ENCODE peak calls at places on chromosomes 16 and 17, in four cellular contexts. J, H, O and K are unnamed samples.

GRCh38 chr16:3986235-3986544 is 105.7 kb upstream of the CREBBP start:
- DNase-seq in H (no peak), O (no peak), J (no peak), K (no peak)

GRCh38 chr16:18832613-18833012 is 31.3 kb upstream of the ARL6IP1 start:
- DNase-seq in H (no peak), J (no peak), O (no peak), K (no peak)

GRCh38 chr16:75695708-75696107 is 5.6 kb downstream of the DUXB start:
- DNase-seq in O (no peak), H (no peak), J (no peak), K (no peak)

GRCh38 chr17:64196626-64197025 is 66.4 kb downstream of the TEX2 start:
- DNase-seq in J (no peak), O (no peak), H (no peak), K (no peak)

GRCh38 chr17:49995055-49995738 is at the start of gene DLX3:
- DNase-seq in O (peak; percentile 42), J (no peak), H (peak; percentile 50), K (peak; percentile 30)

GRCh38 chr17:15947331-15947730 is 2.4 kb downstream of the ADORA2B start:
- DNase-seq in H (no peak), J (no peak), O (no peak), K (no peak)

GRCh38 chr16:83955218-83956130 is 2.4 kb downstream of the OSGIN1 start:
- DNase-seq in O (no peak), H (peak; percentile 32), J (no peak), K (no peak)

GRCh38 chr16:24367186-24367585 is 111.1 kb downstream of the CACNG3 start:
- DNase-seq in J (no peak), O (no peak), H (no peak), K (no peak)

GRCh38 chr16:212999-213398 is 16.2 kb downstream of the LUC7L start:
- DNase-seq in O (no peak), H (no peak), J (no peak), K (no peak)

GRCh38 chr16:3764409-3764808 is 47.1 kb upstream of the TRAP1 start:
- DNase-seq in H (no peak), O (no peak), J (no peak), K (no peak)

GRCh38 chr16:54473201-54473993 is 186.8 kb upstream of the IRX3 start:
- DNase-seq in H (no peak), O (no peak), J (no peak), K (no peak)

GRCh38 chr16:700684-701584 is 4.7 kb downstream of the FBXL16 start:
- DNase-seq in J (no peak), O (no peak), H (no peak), K (no peak)

GRCh38 chr17:41510251-41511065 is 5.0 kb upstream of the KRT13 start:
- DNase-seq in H (no peak), O (no peak), J (no peak), K (no peak)

GRCh38 chr16:23502466-23502865 is 7.8 kb downstream of the GGA2 start:
- DNase-seq in O (no peak), J (no peak), H (no peak), K (no peak)

GRCh38 chr17:7034955-7035590 is 742 bp upstream of the SLC16A13 start:
- DNase-seq in J (no peak), H (no peak), O (no peak), K (no peak)

GRCh38 chr17:18017958-18018357 is 21.0 kb downstream of the ATPAF2 start:
- DNase-seq in H (no peak), O (no peak), J (no peak), K (no peak)

GRCh38 chr17:29624586-29624985 is 1.9 kb upstream of the CORO6 start:
- DNase-seq in H (no peak), O (no peak), J (no peak), K (no peak)

DNA sequence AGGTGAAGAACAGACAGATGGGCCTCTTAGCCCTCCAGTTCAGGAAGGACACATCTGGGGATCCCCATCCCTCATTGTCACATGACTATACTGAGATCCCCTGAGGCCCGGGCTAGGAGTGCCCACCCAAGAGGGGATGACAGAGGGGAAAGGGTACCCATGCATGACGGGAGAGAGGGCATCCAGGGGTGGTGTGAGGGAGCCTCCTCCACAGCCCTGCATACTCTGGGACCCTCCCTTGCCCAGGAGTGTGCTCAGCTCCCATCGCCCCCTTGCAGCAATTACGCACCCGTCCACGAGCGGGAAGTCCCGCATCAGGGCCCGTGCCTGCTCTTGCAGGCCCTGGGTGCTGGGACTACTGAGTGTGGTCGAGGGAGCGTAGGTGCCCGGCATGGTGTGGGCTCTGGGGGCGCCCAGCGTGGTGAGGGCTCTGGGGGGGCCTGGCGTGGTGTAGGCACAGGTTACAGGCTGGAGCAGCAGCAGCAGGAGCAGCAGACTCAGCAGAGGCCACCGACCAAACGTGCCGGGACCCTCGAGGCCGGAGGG is 6.5 kb downstream of the DPEP2 start:
- DNase-seq in H (no peak), O (no peak), J (no peak), K (no peak)
- H3K4me3 ChIP-seq in H (peak overlapping the region; percentile 25), O (peak overlapping the region; percentile 73), J (peak overlapping the region; percentile 46), K (no peak overlapping the region)

DNA sequence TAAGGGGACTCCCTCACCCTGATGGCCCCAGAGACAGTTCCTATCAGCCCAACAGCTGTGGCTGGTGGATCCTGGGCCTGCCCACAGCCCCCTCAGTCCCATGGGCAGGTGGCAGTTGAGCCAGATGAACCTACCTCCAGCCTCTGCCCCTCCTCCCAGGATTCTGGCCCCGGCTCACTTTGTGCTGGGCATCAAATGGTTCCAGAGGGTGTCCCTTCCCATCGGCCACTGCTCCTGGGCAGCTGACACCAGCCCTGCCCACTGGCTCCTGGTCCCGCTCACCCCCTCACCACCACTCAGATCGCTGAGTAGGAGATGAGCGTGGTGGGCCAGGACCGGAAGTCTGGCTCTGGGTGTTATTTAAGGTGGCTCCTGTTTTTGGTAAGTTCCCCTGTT is 2.0 kb downstream of the TTYH2 start:
- DNase-seq in H (no peak), O (no peak), J (no peak), K (no peak)
- H3K4me1 ChIP-seq in H (no peaks in the 10 kb centered on the region), O (peaks cover 41% of the 10 kb centered on the region), J (peaks cover 63% of the 10 kb centered on the region), K (peaks cover 34% of the 10 kb centered on the region)

GRCh38 chr17:47615766-47616424 is 33.8 kb upstream of the KPNB1 start:
- DNase-seq in H (no peak), J (no peak), O (no peak), K (no peak)

GRCh38 chr17:47607481-47607880 is 42.2 kb upstream of the KPNB1 start:
- DNase-seq in J (no peak), H (no peak), O (no peak), K (no peak)

GRCh38 chr17:47611372-47612350 is 38.1 kb upstream of the KPNB1 start:
- DNase-seq in H (no peak), O (no peak), J (no peak), K (no peak)
- H3K36me3 ChIP-seq in H (no peaks in the 10 kb centered on the region), O (peaks cover 14% of the 10 kb centered on the region), J (no peaks in the 10 kb centered on the region), K (peaks cover 22% of the 10 kb centered on the region)

DNA sequence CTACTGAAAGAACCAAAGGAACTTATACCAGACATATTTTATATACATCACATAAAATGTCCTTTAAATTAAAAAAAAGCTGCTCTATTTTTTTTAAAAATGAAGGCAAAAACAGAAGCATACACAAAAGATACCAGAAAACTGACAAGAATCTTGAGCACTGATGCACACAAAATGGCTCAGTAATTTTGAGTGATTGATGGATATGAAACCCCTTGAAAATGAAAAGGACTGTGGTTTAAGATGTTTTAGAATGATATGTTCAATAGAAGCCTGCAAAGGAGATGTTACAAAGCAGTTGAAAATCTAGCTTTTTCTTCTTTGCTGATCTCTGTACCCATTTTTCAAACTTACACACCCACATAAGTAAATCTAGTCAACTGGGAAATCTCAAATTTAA is 2.7 kb downstream of the C16orf87 start:
- DNase-seq in H (no peak), J (no peak), O (no peak), K (no peak)
- H3K4me3 ChIP-seq in H (no peak overlapping the region), J (no peak overlapping the region), O (no peak overlapping the region), K (no peak overlapping the region)

DNA sequence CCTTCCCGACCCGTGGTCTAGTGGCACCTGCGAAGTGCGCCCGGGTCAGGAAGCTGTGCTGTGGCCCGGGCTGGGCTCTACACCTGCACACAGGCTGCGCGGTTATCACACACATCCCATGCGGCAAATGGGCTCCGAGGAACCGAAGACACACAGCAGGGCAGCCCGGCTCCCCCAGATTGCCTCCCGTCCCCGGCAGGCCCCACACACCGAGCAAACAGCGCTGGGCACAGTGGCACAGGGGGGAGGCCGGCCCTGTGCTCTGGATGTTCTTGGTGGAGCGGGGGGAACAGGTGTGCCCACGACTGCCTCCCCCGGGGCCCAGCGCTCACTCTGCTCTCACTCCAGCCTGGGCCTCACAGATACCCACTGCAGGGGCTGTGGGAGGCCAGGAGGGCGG is 28.9 kb upstream of the PABPN1L start:
- DNase-seq in J (no peak), H (no peak), O (no peak), K (no peak)
- H3K4me1 ChIP-seq in J (no peaks in the 10 kb centered on the region), H (no peaks in the 10 kb centered on the region), O (no peaks in the 10 kb centered on the region), K (no peaks in the 10 kb centered on the region)